ENCODE peak calls at places on chromosomes 3 and 15, in five cellular contexts. A, Y, X, I and H are unnamed samples.

GRCh38 chr3:4751057-4752051 is 227.9 kb upstream of the BHLHE40 start:
- DNase-seq in A (no peak), Y (no peak), X (no peak), I (peak), H (no peak)

GRCh38 chr15:101534376-101534970 is 45.0 kb upstream of the PCSK6 start:
- DNase-seq in A (no peak), Y (no peak), X (no peak), I (no peak), H (no peak)

GRCh38 chr3:31142139-31142538 is 247.7 kb upstream of the GADL1 start:
- DNase-seq in A (no peak), Y (no peak), X (no peak), I (no peak), H (no peak)

GRCh38 chr3:8220291-8220690 is 281.3 kb upstream of the LMCD1 start:
- DNase-seq in A (no peak), Y (no peak), X (no peak), I (no peak), H (no peak)

GRCh38 chr15:34621675-34622074 is 38.2 kb upstream of the GOLGA8B start:
- DNase-seq in A (no peak), Y (no peak), X (no peak), I (no peak), H (no peak)

GRCh38 chr15:31262143-31262530 is 64.5 kb upstream of the KLF13 start:
- DNase-seq in A (peak), Y (no peak), X (no peak), I (no peak), H (no peak)

GRCh38 chr3:23712656-23713559 is 92.8 kb upstream of the UBE2E1 start:
- DNase-seq in A (no peak), Y (no peak), X (no peak), I (peak), H (peak)

GRCh38 chr3:107604057-107604802 is 81.5 kb downstream of the BBX start:
- DNase-seq in A (no peak), Y (no peak), X (no peak), I (peak), H (no peak)

GRCh38 chr15:82647835-82648256 is 683 bp upstream of the CPEB1 start:
- DNase-seq in A (peak), Y (no peak), X (peak), I (no peak), H (no peak)

GRCh38 chr3:9727041-9727595 is 4.4 kb upstream of the BRPF1 start:
- DNase-seq in A (no peak), Y (peak), X (no peak), I (no peak), H (peak)